ENCODE peak calls at places on chromosomes 3 and 15, in ten cellular contexts. G, T, O, P, X, U, K, Z, H and V are unnamed samples.
A peak's percentile ranks its signal among the peaks of the same experiment; 100 is the strongest.

GRCh38 chr3:126987129-126987528 is 4.2 kb downstream of the PLXNA1 start:
- DNase-seq in G (no peak), T (no peak), O (no peak), P (no peak), X (no peak), U (no peak), K (no peak), Z (no peak), H (no peak), V (no peak)

GRCh38 chr15:72758195-72758594 is 25.4 kb downstream of the ADPGK start:
- DNase-seq in G (peak; percentile 89), T (peak; percentile 90), O (peak; percentile 19), P (no peak), X (peak; percentile 81), U (no peak), K (no peak), Z (peak; percentile 89), H (no peak), V (no peak)

GRCh38 chr3:67109651-67110204 is 111.6 kb downstream of the KBTBD8 start:
- DNase-seq in G (no peak), T (peak; percentile 74), O (peak; percentile 61), P (no peak), X (peak; percentile 55), U (no peak), K (no peak), Z (peak; percentile 74), H (no peak), V (peak; percentile 80)

GRCh38 chr15:50148362-50148963 is 29.4 kb upstream of the ATP8B4 start:
- DNase-seq in G (peak; percentile 75), T (peak; percentile 79), O (peak; percentile 75), P (peak; percentile 35), X (peak; percentile 37), U (no peak), K (no peak), Z (peak; percentile 76), H (no peak), V (peak; percentile 44)

GRCh38 chr15:42547926-42548257 is 701 bp downstream of the LRRC57 start:
- DNase-seq in G (no peak), T (no peak), O (no peak), P (peak; percentile 39), X (no peak), U (no peak), K (no peak), Z (peak; percentile 9), H (no peak), V (peak; percentile 45)

GRCh38 chr3:139111392-139112229 is 66.9 kb upstream of the PRR23C start:
- DNase-seq in G (peak; percentile 63), T (peak; percentile 74), O (peak; percentile 58), P (peak; percentile 62), X (peak; percentile 41), U (peak; percentile 41), K (peak; percentile 6), Z (peak; percentile 52), H (peak; percentile 22), V (peak; percentile 82)

GRCh38 chr3:157248590-157249425 is 88.9 kb upstream of the CCNL1 start:
- DNase-seq in G (peak; percentile 80), T (peak; percentile 85), O (peak; percentile 92), P (no peak), X (peak; percentile 65), U (no peak), K (no peak), Z (peak; percentile 88), H (no peak), V (no peak)

GRCh38 chr3:95097493-95097892 is 1034.6 kb downstream of the NSUN3 start:
- DNase-seq in G (no peak), T (no peak), O (peak; percentile 4), P (no peak), X (no peak), U (no peak), K (no peak), Z (no peak), H (no peak), V (peak; percentile 43)

GRCh38 chr3:75035146-75035545 is 420.7 kb upstream of the CNTN3 start:
- DNase-seq in G (no peak), T (no peak), O (no peak), P (no peak), X (no peak), U (no peak), K (no peak), Z (no peak), H (no peak), V (no peak)

GRCh38 chr15:33135355-33135781 is 59.1 kb downstream of the FMN1 start:
- DNase-seq in G (no peak), T (no peak), O (no peak), P (no peak), X (no peak), U (no peak), K (no peak), Z (no peak), H (no peak), V (no peak)

GRCh38 chr3:43691120-43692002 is 623 bp downstream of the ABHD5 start:
- DNase-seq in G (peak; percentile 61), T (peak; percentile 67), O (peak; percentile 86), P (peak; percentile 87), X (no peak), U (peak; percentile 21), K (peak; percentile 5), Z (no peak), H (peak; percentile 28), V (peak; percentile 56)

GRCh38 chr15:33547876-33548275 is 237.1 kb downstream of the RYR3 start:
- DNase-seq in G (peak; percentile 50), T (peak; percentile 31), O (peak; percentile 63), P (peak; percentile 56), X (peak; percentile 7), U (no peak), K (no peak), Z (peak; percentile 19), H (no peak), V (peak; percentile 73)

GRCh38 chr3:143070977-143071551 is 48.5 kb upstream of the CHST2 start:
- DNase-seq in G (no peak), T (peak; percentile 85), O (peak; percentile 18), P (peak; percentile 70), X (peak; percentile 46), U (no peak), K (no peak), Z (peak; percentile 93), H (no peak), V (no peak)

GRCh38 chr15:64693134-64693533 is 82.3 kb downstream of the RBPMS2 start:
- DNase-seq in G (no peak), T (peak; percentile 47), O (peak; percentile 45), P (no peak), X (peak; percentile 83), U (no peak), K (no peak), Z (peak; percentile 85), H (no peak), V (no peak)

GRCh38 chr15:57667171-57667924 is 39.2 kb upstream of the POLR2M start:
- DNase-seq in G (peak; percentile 61), T (peak; percentile 84), O (peak; percentile 65), P (peak; percentile 4), X (peak; percentile 26), U (no peak), K (no peak), Z (peak; percentile 70), H (no peak), V (no peak)

GRCh38 chr3:195099976-195100755 is 170.8 kb downstream of the XXYLT1 start:
- DNase-seq in G (no peak), T (no peak), O (no peak), P (no peak), X (no peak), U (no peak), K (no peak), Z (no peak), H (no peak), V (no peak)

GRCh38 chr3:46280105-46280797 is 38.0 kb downstream of the CCR3 start:
- DNase-seq in G (peak; percentile 12), T (peak; percentile 79), O (peak; percentile 94), P (no peak), X (no peak), U (peak; percentile 25), K (peak; percentile 24), Z (peak; percentile 54), H (no peak), V (no peak)

GRCh38 chr3:139811331-139811730 is 123.7 kb upstream of the CLSTN2 start:
- DNase-seq in G (no peak), T (no peak), O (no peak), P (no peak), X (no peak), U (no peak), K (no peak), Z (no peak), H (no peak), V (no peak)

GRCh38 chr3:81909756-81910155 is 148.3 kb upstream of the GBE1 start:
- DNase-seq in G (no peak), T (no peak), O (no peak), P (no peak), X (no peak), U (no peak), K (no peak), Z (no peak), H (no peak), V (no peak)

GRCh38 chr3:45631486-45631885 is 36.9 kb downstream of the LIMD1 start:
- DNase-seq in G (no peak), T (no peak), O (no peak), P (no peak), X (no peak), U (no peak), K (no peak), Z (no peak), H (no peak), V (no peak)

GRCh38 chr15:44038801-44039200 is 156.3 kb downstream of the FRMD5 start:
- DNase-seq in G (peak; percentile 63), T (no peak), O (no peak), P (peak; percentile 9), X (no peak), U (no peak), K (no peak), Z (no peak), H (no peak), V (no peak)

GRCh38 chr15:53753813-53754212 is 5.7 kb downstream of the WDR72 start:
- DNase-seq in G (no peak), T (no peak), O (no peak), P (no peak), X (no peak), U (no peak), K (no peak), Z (no peak), H (no peak), V (no peak)

GRCh38 chr15:99536422-99537033 is 29.3 kb upstream of the MEF2A start:
- DNase-seq in G (peak; percentile 85), T (peak; percentile 61), O (peak; percentile 94), P (no peak), X (no peak), U (no peak), K (no peak), Z (peak; percentile 78), H (no peak), V (no peak)

GRCh38 chr15:31513178-31513577 is 186.5 kb downstream of the KLF13 start:
- DNase-seq in G (no peak), T (no peak), O (no peak), P (no peak), X (no peak), U (no peak), K (no peak), Z (no peak), H (no peak), V (no peak)

GRCh38 chr3:161171113-161171512 is 50.0 kb upstream of the NMD3 start:
- DNase-seq in G (peak; percentile 72), T (peak; percentile 80), O (peak; percentile 71), P (no peak), X (peak; percentile 29), U (no peak), K (no peak), Z (peak; percentile 32), H (no peak), V (no peak)